ENCODE peak calls at places on chromosomes 2 and 18, in ten cellular contexts. I is aorta; T is ovary; Q is neuronal stem cell; E is CD8-positive, alpha-beta T cell; W is tibial nerve; O is GM23248; F is GM12878; L is left ventricle myocardium inferior; D is HepG2. U is an unnamed sample.
A peak's percentile ranks its signal among the peaks of the same experiment; 100 is the strongest.

GRCh38 chr18:715626-716025 is 3.2 kb upstream of the ENOSF1 start:
- DNase-seq in Q (no peak), D (no peak), L (no peak), O (peak; percentile 86), E (no peak), F (no peak), T (no peak), W (no peak), I (no peak), U (no peak)

GRCh38 chr2:143521404-143521803 is 392.2 kb downstream of the ARHGAP15 start:
- DNase-seq in D (no peak), Q (no peak), O (no peak), E (no peak), T (no peak), F (no peak), L (no peak), W (no peak), I (no peak), U (no peak)

GRCh38 chr2:42835577-42836371 is 43.4 kb upstream of the HAAO start:
- DNase-seq in E (no peak), L (no peak), F (no peak), Q (no peak), I (peak; percentile 75), W (no peak), T (peak; percentile 74), D (peak; percentile 61), O (peak; percentile 98), U (no peak)

GRCh38 chr2:167833294-167833693 is 414.1 kb downstream of the STK39 start:
- DNase-seq in I (no peak), Q (no peak), O (no peak), T (no peak), D (no peak), L (no peak), E (no peak), F (no peak), W (no peak), U (no peak)

GRCh38 chr2:96470636-96471035 is 34.5 kb downstream of the NEURL3 start:
- DNase-seq in Q (peak; percentile 17), O (peak; percentile 32), T (peak; percentile 27), W (no peak), F (no peak), L (peak; percentile 41), D (no peak), E (peak; percentile 47), I (peak; percentile 80), U (peak; percentile 49)

GRCh38 chr2:240851078-240851861 is 17.4 kb upstream of the AGXT start:
- DNase-seq in T (peak; percentile 86), E (peak; percentile 81), W (peak; percentile 81), L (peak; percentile 81), I (peak; percentile 86), D (peak; percentile 75), F (peak; percentile 12), Q (peak; percentile 90), O (peak; percentile 74), U (peak; percentile 61)

GRCh38 chr2:74554821-74555531 is 456 bp downstream of the DOK1 start:
- DNase-seq in E (peak; percentile 33), F (no peak), I (peak; percentile 74), O (peak; percentile 67), W (no peak), D (no peak), T (peak; percentile 53), L (peak; percentile 38), Q (peak; percentile 49), U (peak; percentile 76)

GRCh38 chr2:8514748-8515389 is 167.0 kb upstream of the ID2 start:
- DNase-seq in F (peak; percentile 99), E (no peak), W (no peak), T (no peak), L (no peak), I (no peak), Q (no peak), O (no peak), D (no peak), U (no peak)

GRCh38 chr2:189254268-189254883 is 74.8 kb upstream of the COL5A2 start:
- DNase-seq in F (no peak), Q (no peak), T (peak; percentile 40), L (peak; percentile 18), E (no peak), W (peak; percentile 21), I (peak; percentile 77), D (no peak), O (peak; percentile 95), U (no peak)

GRCh38 chr2:211329882-211330281 is 773.5 kb downstream of the CPS1 start:
- DNase-seq in O (no peak), D (no peak), E (no peak), Q (no peak), T (no peak), F (no peak), I (no peak), W (no peak), L (no peak), U (no peak)

GRCh38 chr2:175366814-175367213 is 185.3 kb upstream of the ATP5MC3 start:
- DNase-seq in I (no peak), Q (peak; percentile 41), T (no peak), F (peak; percentile 7), O (peak; percentile 75), W (no peak), E (no peak), L (no peak), D (peak; percentile 53), U (peak; percentile 61)

GRCh38 chr2:20538308-20539132 is 91.6 kb downstream of the RHOB start:
- DNase-seq in E (no peak), D (peak; percentile 89), L (no peak), F (no peak), Q (no peak), T (no peak), O (no peak), I (no peak), W (no peak), U (no peak)

DNA sequence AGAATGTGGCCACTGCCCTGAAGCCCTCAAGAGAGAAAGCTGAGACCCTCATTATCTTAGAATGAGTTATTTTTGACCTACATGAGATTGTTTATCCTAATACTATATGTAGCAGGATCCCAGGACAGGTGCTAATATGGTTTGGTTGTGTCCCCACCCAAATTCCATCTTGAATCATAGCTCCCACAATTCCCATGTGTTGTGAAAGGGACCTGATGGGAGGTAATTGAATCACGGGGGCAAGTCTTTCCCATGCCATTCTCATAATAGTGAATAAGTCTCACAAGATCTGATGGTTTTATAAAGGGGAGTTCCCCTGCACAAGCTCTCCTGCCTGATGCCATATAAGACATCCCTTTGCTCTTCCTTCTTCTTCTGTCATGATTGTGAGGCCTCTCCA is 76.8 kb downstream of the CCBE1 start:
- DNase-seq in T (no peak), O (no peak), W (no peak), D (no peak), I (no peak), F (no peak), E (no peak), Q (no peak), L (no peak), U (no peak)
- H3K4me1 ChIP-seq in T (peaks cover 34% of the 10 kb centered on the region), O (peaks cover 20% of the 10 kb centered on the region), W (no peaks in the 10 kb centered on the region), D (no peaks in the 10 kb centered on the region), I (peaks cover 6% of the 10 kb centered on the region), F (no peaks in the 10 kb centered on the region), E (no peaks in the 10 kb centered on the region), Q (no peaks in the 10 kb centered on the region), L (no peaks in the 10 kb centered on the region), U (no peaks in the 10 kb centered on the region)

DNA sequence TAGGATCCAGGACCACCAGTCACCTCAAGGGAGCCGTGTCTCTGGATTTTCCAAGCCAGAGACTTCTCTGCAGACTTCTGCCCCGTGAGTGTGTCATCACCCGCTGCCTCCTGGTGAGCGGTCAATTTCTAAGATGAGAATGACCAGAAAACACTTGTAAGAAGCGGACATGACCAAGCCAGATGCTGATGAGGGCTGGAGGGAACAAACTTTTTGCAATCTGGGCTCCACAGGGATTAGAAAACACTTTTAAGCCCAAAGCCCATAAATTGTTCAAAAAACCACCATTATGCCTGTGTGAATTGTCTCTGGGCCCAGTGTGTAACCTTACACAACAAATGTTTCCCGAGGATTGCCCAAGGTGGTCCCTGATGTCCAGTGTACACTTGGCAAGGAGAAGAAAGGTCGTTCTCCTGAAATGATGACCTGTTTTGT is 5.3 kb upstream of the NPPC start:
- DNase-seq in T (no peak), E (no peak), L (peak; percentile 46), Q (no peak), W (no peak), F (no peak), O (no peak), I (no peak), D (no peak), U (no peak)
- H3K27me3 ChIP-seq in T (no peaks in the 10 kb centered on the region), E (peaks cover 2% of the 10 kb centered on the region), L (peaks cover 50% of the 10 kb centered on the region), Q (peaks cover 29% of the 10 kb centered on the region), W (peaks cover 35% of the 10 kb centered on the region), F (peaks cover 2% of the 10 kb centered on the region), O (peaks cover 27% of the 10 kb centered on the region), I (no peaks in the 10 kb centered on the region), D (peaks cover 13% of the 10 kb centered on the region), U (peaks cover 13% of the 10 kb centered on the region)

GRCh38 chr18:13618760-13619438 is 107.5 kb downstream of the FAM210A start:
- DNase-seq in E (no peak), F (no peak), O (no peak), Q (no peak), T (no peak), I (no peak), D (no peak), L (no peak), W (no peak), U (no peak)
- H3K4me1 ChIP-seq in E (peaks cover 25% of the 10 kb centered on the region), F (peaks cover 32% of the 10 kb centered on the region), O (no peaks in the 10 kb centered on the region), Q (no peaks in the 10 kb centered on the region), T (no peaks in the 10 kb centered on the region), I (no peaks in the 10 kb centered on the region), D (peaks cover 8% of the 10 kb centered on the region), L (peaks cover 40% of the 10 kb centered on the region), W (no peaks in the 10 kb centered on the region), U (no peaks in the 10 kb centered on the region)

GRCh38 chr2:232420463-232421188 is 14.0 kb downstream of the ALPG start:
- DNase-seq in T (no peak), E (peak; percentile 6), O (peak; percentile 42), F (no peak), W (no peak), L (no peak), I (no peak), D (peak; percentile 16), Q (no peak), U (no peak)
- H3K27me3 ChIP-seq in T (no peaks in the 10 kb centered on the region), E (peaks cover 10% of the 10 kb centered on the region), O (peaks cover 69% of the 10 kb centered on the region), F (peaks cover 8% of the 10 kb centered on the region), W (peaks cover 73% of the 10 kb centered on the region), L (peaks cover 99% of the 10 kb centered on the region), I (no peaks in the 10 kb centered on the region), D (peaks cover 16% of the 10 kb centered on the region), Q (peaks cover 66% of the 10 kb centered on the region), U (no peaks in the 10 kb centered on the region)

GRCh38 chr2:207333599-207334308 is 168.0 kb upstream of the KLF7 start:
- DNase-seq in I (no peak), T (no peak), D (no peak), Q (no peak), L (no peak), E (no peak), O (peak; percentile 54), F (no peak), W (no peak), U (no peak)
- H3K4me1 ChIP-seq in I (no peaks in the 10 kb centered on the region), T (peaks cover 2% of the 10 kb centered on the region), D (no peaks in the 10 kb centered on the region), Q (peaks cover 48% of the 10 kb centered on the region), L (peaks cover 61% of the 10 kb centered on the region), E (no peaks in the 10 kb centered on the region), O (peaks cover 55% of the 10 kb centered on the region), F (peaks cover 69% of the 10 kb centered on the region), W (no peaks in the 10 kb centered on the region), U (no peaks in the 10 kb centered on the region)

DNA sequence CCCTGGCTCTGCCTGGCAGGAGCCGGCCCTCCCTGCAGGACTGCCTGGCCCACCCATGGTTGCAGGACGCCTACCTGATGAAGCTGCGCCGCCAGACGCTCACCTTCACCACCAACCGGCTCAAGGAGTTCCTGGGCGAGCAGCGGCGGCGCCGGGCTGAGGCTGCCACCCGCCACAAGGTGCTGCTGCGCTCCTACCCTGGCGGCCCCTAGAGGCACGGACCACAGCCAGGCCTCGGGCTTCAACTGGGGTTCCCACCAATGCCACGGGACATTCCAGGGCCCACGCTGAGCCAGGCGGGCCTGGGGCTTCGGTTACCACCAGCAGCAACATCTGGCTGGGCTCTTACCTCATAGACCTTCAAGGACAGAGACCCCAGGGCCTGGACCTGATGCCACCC is 6.1 kb upstream of the GMPPA start:
- DNase-seq in W (no peak), L (no peak), E (no peak), T (no peak), D (peak; percentile 18), O (no peak), I (no peak), Q (no peak), F (no peak), U (no peak)
- H3K27me3 ChIP-seq in W (peaks cover 73% of the 10 kb centered on the region), L (peaks cover 66% of the 10 kb centered on the region), E (peaks cover 27% of the 10 kb centered on the region), T (no peaks in the 10 kb centered on the region), D (peaks cover 35% of the 10 kb centered on the region), O (no peaks in the 10 kb centered on the region), I (no peaks in the 10 kb centered on the region), Q (peaks cover 52% of the 10 kb centered on the region), F (peaks cover 15% of the 10 kb centered on the region), U (peaks cover 4% of the 10 kb centered on the region)